ENCODE peak calls at places on chromosomes 7 and 10, in nine cellular contexts. M is PC-3; Y is stimulated activated CD8-positive, alpha-beta memory T cell treated with anti-CD3 and anti-CD28 coated beads, Interleukin-2, amount 100 ng/mL, for 1 hour; E is ELR; P is activated naive CD4-positive, alpha-beta T cell treated with anti-CD3 and anti-CD28 coated beads for 36 hours; L is NCI-H2081; V is GM12891; O is stimulated activated CD4-positive, alpha-beta T cell treated with anti-CD3 and anti-CD28 coated beads, Interleukin-1b, Interleukin-23, amount 100 ng/mL, for 1 hour; N is omental fat pad. Z is an unnamed sample.

GRCh38 chr10:89119651-89120050 is 87.5 kb downstream of the CH25H start:
- DNase-seq in M (no peak), Y (no peak), E (no peak), P (no peak), L (peak), V (no peak), O (no peak), N (no peak), Z (no peak)

GRCh38 chr7:40608321-40609075 is 473.7 kb downstream of the SUGCT start:
- DNase-seq in M (peak), Y (no peak), E (peak), P (no peak), L (no peak), V (no peak), O (no peak), N (no peak), Z (no peak)

GRCh38 chr10:52314007-52314821 is at the start of gene DKK1:
- DNase-seq in M (peak), Y (no peak), E (peak), P (peak), L (no peak), V (no peak), O (no peak), N (peak), Z (no peak)

GRCh38 chr10:61244261-61244775 is 208.9 kb downstream of the TMEM26 start:
- DNase-seq in M (no peak), Y (no peak), E (no peak), P (no peak), L (no peak), V (no peak), O (no peak), N (no peak), Z (no peak)

GRCh38 chr10:77186936-77187335 is 450.7 kb downstream of the KCNMA1 start:
- DNase-seq in M (no peak), Y (no peak), E (peak), P (no peak), L (no peak), V (no peak), O (no peak), N (no peak), Z (no peak)

GRCh38 chr7:73742753-73743641 is 4.4 kb upstream of the ABHD11 start:
- DNase-seq in M (peak), Y (no peak), E (no peak), P (no peak), L (peak), V (no peak), O (no peak), N (no peak), Z (no peak)

GRCh38 chr7:146503844-146504243 is 387.2 kb downstream of the CNTNAP2 start:
- DNase-seq in M (no peak), Y (no peak), E (no peak), P (no peak), L (peak), V (no peak), O (no peak), N (no peak), Z (no peak)

GRCh38 chr7:43004076-43004475 is 71.9 kb downstream of the MRPL32 start:
- DNase-seq in M (no peak), Y (no peak), E (no peak), P (peak), L (no peak), V (no peak), O (no peak), N (no peak), Z (no peak)

GRCh38 chr10:103621778-103622115 is 128.2 kb downstream of the NEURL1 start:
- DNase-seq in M (no peak), Y (no peak), E (no peak), P (no peak), L (no peak), V (no peak), O (no peak), N (no peak), Z (no peak)

GRCh38 chr7:98119257-98119918 is 12.7 kb downstream of the LMTK2 start:
- DNase-seq in M (peak), Y (no peak), E (peak), P (no peak), L (peak), V (no peak), O (no peak), N (no peak), Z (no peak)

GRCh38 chr7:33743594-33743993 is 161.7 kb upstream of the BMPER start:
- DNase-seq in M (peak), Y (no peak), E (peak), P (no peak), L (no peak), V (no peak), O (no peak), N (no peak), Z (no peak)

Z was measured in esophagus squamous epithelium.